ENCODE peak calls at places on chromosomes 1 and 21, in four cellular contexts. R, S, A and F are unnamed samples.

GRCh38 chr21:27298465-27298864 is 331.6 kb upstream of the ADAMTS5 start:
- DNase-seq in R (no peak), A (no peak), S (no peak), F (no peak)

GRCh38 chr1:155976062-155976912 is 2.1 kb downstream of the ARHGEF2 start:
- DNase-seq in A (peak), S (no peak), R (peak), F (peak)

GRCh38 chr1:169049258-169049936 is 57.1 kb upstream of the ATP1B1 start:
- DNase-seq in S (no peak), A (no peak), R (no peak), F (no peak)

GRCh38 chr1:39573736-39574624 is 2.6 kb downstream of the PABPC4 start:
- DNase-seq in S (no peak), A (peak), R (no peak), F (peak)

GRCh38 chr1:225462714-225463574 is 35.1 kb upstream of the LBR start:
- DNase-seq in S (no peak), A (peak), R (no peak), F (no peak)

GRCh38 chr1:23286401-23286800 is 57.7 kb downstream of the HNRNPR start:
- DNase-seq in S (no peak), R (no peak), A (no peak), F (no peak)

GRCh38 chr1:221117548-221117951 is 238.3 kb downstream of the HLX start:
- DNase-seq in R (no peak), A (peak), S (no peak), F (no peak)

GRCh38 chr1:43492816-43493215 is 37.9 kb upstream of the PTPRF start:
- DNase-seq in R (no peak), S (no peak), A (no peak), F (no peak)

GRCh38 chr1:64203420-64203819 is at the start of gene UBE2U:
- DNase-seq in A (no peak), R (peak), S (no peak), F (no peak)

GRCh38 chr1:8439015-8439702 is 121.2 kb downstream of the SLC45A1 start:
- DNase-seq in A (peak), R (peak), S (no peak), F (peak)

GRCh38 chr21:21213297-21213696 is 215.1 kb downstream of the NCAM2 start:
- DNase-seq in R (no peak), S (no peak), A (no peak), F (no peak)

GRCh38 chr1:24411963-24412362 is 1.6 kb downstream of the STPG1 start:
- DNase-seq in S (no peak), A (no peak), R (no peak), F (no peak)

GRCh38 chr1:156657161-156657970 is 15.4 kb downstream of the BCAN start:
- DNase-seq in S (no peak), A (peak), R (peak), F (peak)

GRCh38 chr1:46520063-46520911 is 30.7 kb downstream of the DMBX1 start:
- DNase-seq in A (no peak), R (peak), S (peak), F (no peak)

GRCh38 chr21:41217656-41218380 is 49.9 kb downstream of the BACE2 start:
- DNase-seq in A (no peak), S (no peak), R (no peak), F (no peak)

GRCh38 chr1:209899948-209900347 is 38.1 kb upstream of the SYT14 start:
- DNase-seq in S (peak), R (peak), A (peak), F (peak)

GRCh38 chr1:167617100-167617949 is 12.7 kb upstream of the RCSD1 start:
- DNase-seq in A (no peak), S (no peak), R (no peak), F (peak)

GRCh38 chr1:61051455-61052392 is 30.6 kb upstream of the NFIA start:
- DNase-seq in R (peak), S (no peak), A (no peak), F (no peak)

GRCh38 chr21:15135867-15136629 is 71.2 kb upstream of the NRIP1 start:
- DNase-seq in S (no peak), A (no peak), R (no peak), F (no peak)

GRCh38 chr1:234782057-234782800 is 172.3 kb upstream of the IRF2BP2 start:
- DNase-seq in A (no peak), R (no peak), S (no peak), F (peak)

GRCh38 chr1:37793773-37794371 is at the start of gene MANEAL:
- DNase-seq in S (peak), R (peak), A (peak), F (peak)

GRCh38 chr1:21344098-21344749 is 54.0 kb upstream of the ECE1 start:
- DNase-seq in S (no peak), R (no peak), A (peak), F (no peak)

GRCh38 chr1:21651214-21652042 is 17.7 kb downstream of the RAP1GAP start:
- DNase-seq in S (no peak), A (peak), R (peak), F (peak)

GRCh38 chr1:47841356-47841755 is 155.8 kb downstream of the TRABD2B start:
- DNase-seq in R (no peak), S (no peak), A (no peak), F (no peak)

GRCh38 chr1:240149488-240150094 is 57.9 kb downstream of the FMN2 start:
- DNase-seq in S (no peak), R (no peak), A (peak), F (peak)

GRCh38 chr1:34192621-34193020 is 15.9 kb downstream of the C1orf94 start:
- DNase-seq in R (no peak), A (no peak), S (no peak), F (no peak)

GRCh38 chr1:52667290-52667689 is 30.9 kb downstream of the COA7 start:
- DNase-seq in A (no peak), S (no peak), R (no peak), F (no peak)
- TF ChIP-seq CTCF in A (no peak), S (no peak), R (no peak), F (no peak)

GRCh38 chr1:30807318-30808066 is 49.9 kb upstream of the LAPTM5 start:
- DNase-seq in R (no peak), S (no peak), A (peak), F (peak)
- TF ChIP-seq MAX in R (no peak), S (no peak), A (peak), F (no peak)

DNA sequence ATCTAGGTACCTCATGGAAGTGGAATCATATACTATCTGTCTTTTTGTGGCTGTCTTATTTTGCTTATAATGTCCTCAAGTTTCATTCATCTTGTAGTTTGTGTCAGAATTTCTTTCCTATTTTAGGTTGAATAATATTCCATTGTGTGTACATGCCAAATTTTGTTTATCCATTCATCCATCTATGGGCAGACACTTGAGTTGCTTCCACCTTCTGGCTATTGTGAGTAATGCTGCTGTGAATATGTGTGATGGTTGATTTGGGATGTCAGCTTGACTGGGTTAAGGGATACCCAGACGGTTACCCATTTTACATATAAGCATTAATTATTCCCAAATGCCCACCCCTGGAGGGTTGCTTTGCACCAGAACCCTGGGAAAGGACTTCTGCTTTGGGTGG is 477.5 kb downstream of the PTPRU start:
- DNase-seq in R (no peak), S (no peak), A (no peak), F (no peak)
- TF ChIP-seq CTCF in R (no peak), S (peak), A (peak), F (no peak)

GRCh38 chr1:33017175-33017574 is 19.5 kb downstream of the AK2 start:
- DNase-seq in S (no peak), R (no peak), A (no peak), F (no peak)
- TF ChIP-seq MAX in S (no peak), R (no peak), A (no peak), F (no peak)

DNA sequence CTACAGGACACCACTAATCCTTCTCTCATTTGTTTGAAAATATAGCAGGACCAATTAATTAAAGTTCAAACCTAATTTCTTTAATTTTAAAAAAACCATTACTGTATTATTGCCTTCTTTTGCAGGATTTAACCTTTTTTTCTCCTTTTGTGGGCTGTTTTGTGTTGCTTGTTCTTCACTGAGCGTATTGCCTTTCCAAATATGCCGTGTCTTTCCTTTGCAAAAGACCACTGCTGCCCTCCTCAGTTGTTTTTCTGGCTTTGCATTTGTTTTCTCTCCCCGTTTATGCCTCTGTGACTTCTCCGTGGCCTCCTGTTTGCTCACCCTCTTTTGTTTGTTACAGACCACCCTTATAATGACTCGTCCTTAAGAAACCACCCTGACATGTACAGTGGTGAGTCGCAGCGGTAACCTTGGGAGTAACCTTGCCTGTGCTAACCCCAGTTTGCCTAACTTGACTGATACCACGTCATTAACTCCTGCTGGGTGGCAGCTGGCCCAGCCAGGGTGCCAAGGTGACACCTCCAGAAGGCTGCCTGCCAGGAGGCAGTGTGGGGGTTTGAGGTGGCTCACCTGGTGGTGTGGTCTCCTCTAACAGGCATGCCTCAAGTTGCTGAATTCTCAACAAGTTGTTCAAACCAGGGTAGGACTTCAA is 81.1 kb upstream of the CNTN2 start:
- DNase-seq in R (no peak), S (no peak), A (no peak), F (no peak)
- TF ChIP-seq CTCF in R (no peak), S (peak), A (no peak), F (no peak)

GRCh38 chr1:246155923-246156322 is 351.2 kb downstream of the SMYD3 start:
- DNase-seq in R (no peak), S (no peak), A (no peak), F (no peak)
- TF ChIP-seq MAX in R (no peak), S (no peak), A (no peak), F (no peak)

DNA sequence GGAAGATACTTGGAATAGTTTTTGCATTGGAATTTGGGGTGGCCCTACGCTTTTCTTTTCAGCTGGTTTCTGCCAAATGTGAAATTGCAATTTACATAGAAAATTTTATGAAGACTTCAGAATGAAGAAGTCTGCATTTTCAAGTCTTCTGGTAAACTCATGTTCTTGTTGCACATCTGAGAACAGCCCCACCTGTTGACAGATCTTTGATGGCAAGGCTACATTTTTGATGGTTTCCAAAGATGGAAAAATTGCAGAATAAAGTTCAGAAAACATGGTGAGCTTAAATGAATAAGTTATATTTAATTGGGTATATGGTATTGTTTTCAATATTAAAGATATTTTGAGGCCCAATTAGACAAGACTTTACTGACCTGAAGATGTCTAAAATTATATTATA is 25.4 kb downstream of the OLFM3 start:
- DNase-seq in S (no peak), A (no peak), R (no peak), F (peak)
- TF ChIP-seq CTCF in S (no peak), A (peak), R (no peak), F (no peak)

DNA sequence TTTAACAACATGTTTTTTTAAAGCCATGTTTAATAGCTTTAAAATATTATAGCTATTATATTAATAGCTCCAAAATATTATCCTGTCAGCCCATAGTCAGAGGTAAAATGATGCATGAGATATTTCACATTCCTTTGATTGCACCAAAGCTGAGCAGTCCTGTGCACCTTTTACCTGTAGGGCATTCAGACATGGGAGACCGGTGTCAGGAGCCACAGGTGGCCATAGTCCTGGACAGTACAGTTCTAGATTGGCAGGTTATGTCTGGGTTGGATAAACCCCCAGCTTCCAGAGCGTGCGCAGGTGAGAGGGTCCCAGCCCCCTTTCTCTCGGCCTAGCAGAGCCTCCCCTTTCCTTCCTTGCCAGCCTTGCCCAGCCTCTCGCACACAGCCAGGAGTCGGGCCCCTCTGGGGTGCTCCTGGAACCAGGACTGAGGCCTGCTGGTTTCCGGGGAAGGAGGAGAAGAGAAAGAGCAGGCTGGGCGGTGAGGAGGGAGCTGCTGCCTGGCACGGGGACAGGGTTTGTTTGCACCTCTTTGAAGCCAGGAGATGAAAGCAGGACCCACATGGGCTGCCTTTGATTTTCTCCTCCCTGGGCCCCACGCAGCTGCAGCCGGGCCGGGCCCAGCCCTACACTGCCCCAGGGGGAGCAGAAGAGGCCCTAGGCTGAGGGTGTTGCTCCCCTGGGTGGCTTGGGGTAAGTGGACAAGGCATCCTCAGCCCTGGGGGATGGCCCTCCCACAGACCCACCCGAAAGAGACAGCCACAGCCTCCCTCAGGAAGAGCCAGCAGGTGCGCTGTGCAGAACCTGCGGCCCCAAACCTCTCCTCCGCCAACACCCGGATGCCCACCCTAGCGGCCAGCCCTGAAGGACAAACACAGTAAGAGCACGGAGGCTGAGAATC is 75.2 kb upstream of the TARDBP start:
- DNase-seq in A (no peak), S (no peak), R (no peak), F (no peak)
- TF ChIP-seq MAX in A (no peak), S (no peak), R (no peak), F (no peak)

GRCh38 chr1:45326627-45327591 is at the start of gene HPDL:
- DNase-seq in R (peak), A (peak), S (no peak), F (peak)
- TF ChIP-seq CTCF in R (no peak), A (no peak), S (no peak), F (no peak)